ENCODE peak calls at places on chromosomes 5 and 9, in six cellular contexts. One of them, this sample, is unnamed.

GRCh38 chr5:122077451-122078115 is 476 bp downstream of the LOX start:
- DNase-seq in right cardiac atrium: peak
- DNase-seq in small intestine: peak
- DNase-seq in AG09309: no peak
- DNase-seq in Jurkat, Clone E6-1: no peak
- DNase-seq in spleen: peak
- DNase-seq in this sample: peak

GRCh38 chr5:61332369-61332745 is 299 bp downstream of the ZSWIM6 start:
- DNase-seq in small intestine: no peak
- DNase-seq in AG09309: no peak
- DNase-seq in spleen: no peak
- DNase-seq in right cardiac atrium: peak
- DNase-seq in Jurkat, Clone E6-1: no peak
- DNase-seq in this sample: peak

GRCh38 chr5:66307647-66308257 is 163.7 kb downstream of the SREK1 start:
- DNase-seq in spleen: no peak
- DNase-seq in right cardiac atrium: no peak
- DNase-seq in small intestine: peak
- DNase-seq in Jurkat, Clone E6-1: peak
- DNase-seq in AG09309: peak
- DNase-seq in this sample: peak

GRCh38 chr5:123670981-123671557 is 159.1 kb downstream of the CSNK1G3 start:
- DNase-seq in small intestine: peak
- DNase-seq in Jurkat, Clone E6-1: peak
- DNase-seq in spleen: no peak
- DNase-seq in right cardiac atrium: peak
- DNase-seq in AG09309: no peak
- DNase-seq in this sample: no peak

GRCh38 chr5:119315516-119315949 is 40.3 kb upstream of the TNFAIP8 start:
- DNase-seq in spleen: peak
- DNase-seq in right cardiac atrium: no peak
- DNase-seq in small intestine: peak
- DNase-seq in Jurkat, Clone E6-1: peak
- DNase-seq in AG09309: no peak
- DNase-seq in this sample: peak

GRCh38 chr5:140196406-140196805 is 21.4 kb downstream of the CYSTM1 start:
- DNase-seq in spleen: no peak
- DNase-seq in small intestine: no peak
- DNase-seq in right cardiac atrium: no peak
- DNase-seq in Jurkat, Clone E6-1: no peak
- DNase-seq in AG09309: no peak
- DNase-seq in this sample: no peak

GRCh38 chr5:55749387-55749786 is 11.5 kb downstream of the DDX4 start:
- DNase-seq in small intestine: no peak
- DNase-seq in Jurkat, Clone E6-1: no peak
- DNase-seq in right cardiac atrium: no peak
- DNase-seq in spleen: no peak
- DNase-seq in AG09309: no peak
- DNase-seq in this sample: no peak

GRCh38 chr9:136675477-136676296 is 11.6 kb downstream of the AGPAT2 start:
- DNase-seq in right cardiac atrium: no peak
- DNase-seq in small intestine: peak
- DNase-seq in spleen: no peak
- DNase-seq in AG09309: no peak
- DNase-seq in Jurkat, Clone E6-1: no peak
- DNase-seq in this sample: no peak

GRCh38 chr5:121725450-121725849 is 126.2 kb upstream of the FTMT start:
- DNase-seq in right cardiac atrium: no peak
- DNase-seq in small intestine: no peak
- DNase-seq in spleen: no peak
- DNase-seq in AG09309: no peak
- DNase-seq in Jurkat, Clone E6-1: no peak
- DNase-seq in this sample: no peak

GRCh38 chr5:65766159-65766558 is 44.2 kb downstream of the NLN start:
- DNase-seq in small intestine: no peak
- DNase-seq in Jurkat, Clone E6-1: no peak
- DNase-seq in right cardiac atrium: no peak
- DNase-seq in AG09309: no peak
- DNase-seq in spleen: no peak
- DNase-seq in this sample: no peak

GRCh38 chr9:104872959-104873850 is 54.8 kb downstream of the ABCA1 start:
- DNase-seq in AG09309: peak
- DNase-seq in spleen: no peak
- DNase-seq in Jurkat, Clone E6-1: no peak
- DNase-seq in right cardiac atrium: no peak
- DNase-seq in small intestine: no peak
- DNase-seq in this sample: peak

GRCh38 chr5:174599992-174600391 is 124.4 kb upstream of the MSX2 start:
- DNase-seq in small intestine: peak
- DNase-seq in AG09309: no peak
- DNase-seq in Jurkat, Clone E6-1: no peak
- DNase-seq in spleen: no peak
- DNase-seq in right cardiac atrium: no peak
- DNase-seq in this sample: no peak

GRCh38 chr5:40082313-40082712 is 597.4 kb upstream of the PTGER4 start:
- DNase-seq in AG09309: no peak
- DNase-seq in right cardiac atrium: no peak
- DNase-seq in small intestine: no peak
- DNase-seq in spleen: no peak
- DNase-seq in Jurkat, Clone E6-1: no peak
- DNase-seq in this sample: peak

GRCh38 chr5:33690736-33691135 is 201.1 kb downstream of the ADAMTS12 start:
- DNase-seq in spleen: no peak
- DNase-seq in small intestine: no peak
- DNase-seq in AG09309: peak
- DNase-seq in Jurkat, Clone E6-1: no peak
- DNase-seq in right cardiac atrium: no peak
- DNase-seq in this sample: peak

GRCh38 chr9:37284631-37285030 is 137.9 kb upstream of the GRHPR start:
- DNase-seq in right cardiac atrium: no peak
- DNase-seq in spleen: no peak
- DNase-seq in Jurkat, Clone E6-1: no peak
- DNase-seq in small intestine: no peak
- DNase-seq in AG09309: no peak
- DNase-seq in this sample: no peak

GRCh38 chr9:37286530-37287175 is 135.8 kb upstream of the GRHPR start:
- DNase-seq in small intestine: no peak
- DNase-seq in AG09309: no peak
- DNase-seq in right cardiac atrium: no peak
- DNase-seq in Jurkat, Clone E6-1: no peak
- DNase-seq in spleen: no peak
- DNase-seq in this sample: no peak

GRCh38 chr9:37287317-37287716 is 135.2 kb upstream of the GRHPR start:
- DNase-seq in AG09309: no peak
- DNase-seq in right cardiac atrium: no peak
- DNase-seq in spleen: no peak
- DNase-seq in Jurkat, Clone E6-1: no peak
- DNase-seq in small intestine: no peak
- DNase-seq in this sample: no peak

GRCh38 chr9:37283730-37284235 is 138.7 kb upstream of the GRHPR start:
- DNase-seq in Jurkat, Clone E6-1: no peak
- DNase-seq in spleen: no peak
- DNase-seq in AG09309: no peak
- DNase-seq in small intestine: no peak
- DNase-seq in right cardiac atrium: no peak
- DNase-seq in this sample: peak

DNA sequence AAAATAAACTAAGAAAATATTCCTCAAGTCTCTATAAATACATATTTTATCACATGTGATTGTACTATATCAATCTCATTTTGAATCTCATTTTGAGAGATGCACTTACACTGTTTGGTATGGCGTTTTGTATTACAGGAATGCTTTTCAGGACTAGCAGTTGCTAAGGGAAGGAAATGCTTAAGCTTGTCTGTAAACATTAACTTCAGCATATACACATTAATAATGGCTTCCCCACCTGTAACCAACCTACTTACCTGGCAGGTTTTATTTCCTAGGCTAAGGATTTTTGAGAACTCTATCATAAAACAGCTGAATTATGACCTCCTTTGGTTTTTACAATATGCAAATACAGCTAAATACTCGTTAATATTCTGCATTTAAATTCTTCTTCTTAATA is 141.0 kb upstream of the GRHPR start:
- DNase-seq in small intestine: no peak
- DNase-seq in Jurkat, Clone E6-1: no peak
- DNase-seq in spleen: no peak
- DNase-seq in AG09309: no peak
- DNase-seq in right cardiac atrium: no peak
- DNase-seq in this sample: no peak
- H3K4me3 ChIP-seq in small intestine: no peak
- H3K4me3 ChIP-seq in Jurkat, Clone E6-1: no peak
- H3K4me3 ChIP-seq in spleen: no peak
- H3K4me3 ChIP-seq in AG09309: no peak
- H3K4me3 ChIP-seq in right cardiac atrium: no peak
- H3K4me3 ChIP-seq in this sample: no peak

GRCh38 chr5:132261881-132262845 is 4.7 kb downstream of the PDLIM4 start:
- DNase-seq in small intestine: no peak
- DNase-seq in right cardiac atrium: no peak
- DNase-seq in Jurkat, Clone E6-1: no peak
- DNase-seq in spleen: peak
- DNase-seq in AG09309: no peak
- DNase-seq in this sample: no peak

GRCh38 chr5:132259061-132259851 is 1.8 kb downstream of the PDLIM4 start:
- DNase-seq in small intestine: no peak
- DNase-seq in spleen: peak
- DNase-seq in right cardiac atrium: peak
- DNase-seq in Jurkat, Clone E6-1: no peak
- DNase-seq in AG09309: peak
- DNase-seq in this sample: peak

GRCh38 chr5:132262882-132263547 is 5.5 kb downstream of the PDLIM4 start:
- DNase-seq in small intestine: no peak
- DNase-seq in spleen: peak
- DNase-seq in AG09309: no peak
- DNase-seq in Jurkat, Clone E6-1: no peak
- DNase-seq in right cardiac atrium: no peak
- DNase-seq in this sample: no peak

GRCh38 chr5:132260051-132260450 is 2.6 kb downstream of the PDLIM4 start:
- DNase-seq in AG09309: no peak
- DNase-seq in Jurkat, Clone E6-1: no peak
- DNase-seq in right cardiac atrium: no peak
- DNase-seq in spleen: peak
- DNase-seq in small intestine: no peak
- DNase-seq in this sample: no peak

GRCh38 chr5:132260714-132261615 is 3.5 kb downstream of the PDLIM4 start:
- DNase-seq in Jurkat, Clone E6-1: no peak
- DNase-seq in spleen: peak
- DNase-seq in AG09309: no peak
- DNase-seq in small intestine: no peak
- DNase-seq in right cardiac atrium: peak
- DNase-seq in this sample: peak
- H3K4me3 ChIP-seq in Jurkat, Clone E6-1: no peak
- H3K4me3 ChIP-seq in spleen: no peak
- H3K4me3 ChIP-seq in AG09309: no peak
- H3K4me3 ChIP-seq in small intestine: no peak
- H3K4me3 ChIP-seq in right cardiac atrium: no peak
- H3K4me3 ChIP-seq in this sample: peak

GRCh38 chr9:93048706-93049448 is 9.6 kb upstream of the SUSD3 start:
- DNase-seq in AG09309: no peak
- DNase-seq in Jurkat, Clone E6-1: no peak
- DNase-seq in right cardiac atrium: no peak
- DNase-seq in spleen: no peak
- DNase-seq in small intestine: no peak
- DNase-seq in this sample: no peak
- H3K4me3 ChIP-seq in AG09309: no peak
- H3K4me3 ChIP-seq in Jurkat, Clone E6-1: no peak
- H3K4me3 ChIP-seq in right cardiac atrium: no peak
- H3K4me3 ChIP-seq in spleen: no peak
- H3K4me3 ChIP-seq in small intestine: no peak
- H3K4me3 ChIP-seq in this sample: no peak

DNA sequence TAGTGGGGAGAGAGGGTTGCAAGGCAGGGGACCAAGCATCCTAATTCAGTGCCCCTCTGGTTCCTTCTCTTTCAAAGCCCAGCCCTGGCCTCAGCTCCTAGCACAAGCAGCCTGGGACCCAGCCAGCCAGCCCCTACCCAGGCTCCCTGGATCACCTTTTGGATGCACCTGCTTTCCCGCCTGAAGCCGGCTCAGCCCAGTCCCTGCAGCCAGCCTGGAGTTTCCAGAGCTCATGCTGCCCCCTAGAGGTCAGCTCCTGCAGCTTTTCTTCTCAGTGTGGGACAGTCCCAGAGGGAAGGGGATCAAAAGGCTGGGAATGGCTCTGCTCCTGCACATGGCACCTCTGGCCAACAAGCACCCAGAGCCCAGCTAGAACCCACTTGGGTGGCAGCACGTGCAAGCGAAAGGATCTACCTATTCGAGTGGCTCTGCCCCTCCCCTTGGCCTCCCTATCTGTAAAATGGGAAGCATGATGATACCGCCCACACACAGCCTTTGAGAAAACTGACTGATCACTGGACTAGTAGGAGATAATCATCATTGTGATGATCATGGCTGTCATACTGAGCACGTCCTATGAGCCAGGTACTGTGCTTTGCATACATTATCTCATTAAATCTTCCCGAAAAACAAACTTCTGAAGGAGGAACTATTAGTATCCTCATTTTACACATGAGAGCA is 48.6 kb upstream of the C5orf58 start:
- DNase-seq in AG09309: peak
- DNase-seq in small intestine: peak
- DNase-seq in spleen: peak
- DNase-seq in Jurkat, Clone E6-1: peak
- DNase-seq in right cardiac atrium: peak
- DNase-seq in this sample: peak
- H3K4me3 ChIP-seq in AG09309: no peak
- H3K4me3 ChIP-seq in small intestine: no peak
- H3K4me3 ChIP-seq in spleen: no peak
- H3K4me3 ChIP-seq in Jurkat, Clone E6-1: no peak
- H3K4me3 ChIP-seq in right cardiac atrium: no peak
- H3K4me3 ChIP-seq in this sample: no peak

GRCh38 chr9:133959966-133960567 is 32.1 kb downstream of the VAV2 start:
- DNase-seq in small intestine: no peak
- DNase-seq in spleen: peak
- DNase-seq in AG09309: no peak
- DNase-seq in right cardiac atrium: no peak
- DNase-seq in Jurkat, Clone E6-1: no peak
- DNase-seq in this sample: no peak
- H3K4me3 ChIP-seq in small intestine: no peak
- H3K4me3 ChIP-seq in spleen: no peak
- H3K4me3 ChIP-seq in AG09309: no peak
- H3K4me3 ChIP-seq in right cardiac atrium: no peak
- H3K4me3 ChIP-seq in Jurkat, Clone E6-1: no peak
- H3K4me3 ChIP-seq in this sample: no peak

GRCh38 chr9:128788445-128788844 is 1.4 kb downstream of the TBC1D13 start:
- DNase-seq in Jurkat, Clone E6-1: no peak
- DNase-seq in right cardiac atrium: no peak
- DNase-seq in AG09309: no peak
- DNase-seq in spleen: no peak
- DNase-seq in small intestine: no peak
- DNase-seq in this sample: no peak
- H3K4me3 ChIP-seq in Jurkat, Clone E6-1: peak
- H3K4me3 ChIP-seq in right cardiac atrium: no peak
- H3K4me3 ChIP-seq in AG09309: peak
- H3K4me3 ChIP-seq in spleen: no peak
- H3K4me3 ChIP-seq in small intestine: peak
- H3K4me3 ChIP-seq in this sample: peak

DNA sequence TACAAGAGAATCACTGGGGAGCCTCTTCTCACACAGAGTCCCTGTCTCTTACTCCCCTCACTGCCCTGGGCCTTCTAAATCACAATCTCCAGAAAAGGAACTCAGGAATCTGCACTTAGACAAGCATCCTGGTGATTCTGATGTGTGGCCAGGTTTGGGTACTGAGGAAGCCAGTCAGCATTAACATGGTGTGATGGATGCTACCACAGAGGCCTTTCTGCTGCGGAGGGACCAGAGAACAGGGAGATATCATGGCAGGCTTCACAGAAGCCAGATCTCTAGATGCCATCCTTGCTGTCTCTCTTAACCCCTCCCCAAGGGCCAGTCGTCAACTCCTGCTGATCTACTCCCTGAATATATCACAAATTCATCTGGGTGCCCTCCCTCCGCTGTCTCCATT is 1.6 kb downstream of the ANKS6 start:
- DNase-seq in Jurkat, Clone E6-1: no peak
- DNase-seq in small intestine: no peak
- DNase-seq in right cardiac atrium: no peak
- DNase-seq in AG09309: no peak
- DNase-seq in spleen: no peak
- DNase-seq in this sample: peak
- H3K4me3 ChIP-seq in Jurkat, Clone E6-1: no peak
- H3K4me3 ChIP-seq in small intestine: peak
- H3K4me3 ChIP-seq in right cardiac atrium: no peak
- H3K4me3 ChIP-seq in AG09309: no peak
- H3K4me3 ChIP-seq in spleen: no peak
- H3K4me3 ChIP-seq in this sample: no peak